ENCODE peak calls at places on chromosome 16, in five cellular contexts. J, M, F, K and H are unnamed samples.

GRCh38 chr16:77603656-77604055 is 118.7 kb upstream of the NUDT7 start:
- DNase-seq in K (peak), M (no peak), F (no peak), J (no peak), H (no peak)

GRCh38 chr16:75820672-75821071 is 94.4 kb upstream of the CPHXL start:
- DNase-seq in K (peak), J (no peak), F (peak), M (no peak), H (no peak)

GRCh38 chr16:59385953-59386352 is 651.8 kb upstream of the GOT2 start:
- DNase-seq in F (no peak), J (peak), M (peak), K (no peak), H (no peak)

GRCh38 chr16:56190903-56191806 is at the start of gene GNAO1:
- DNase-seq in M (peak), F (peak), J (peak), K (peak), H (peak)

GRCh38 chr16:27982184-27982583 is 81.3 kb downstream of the GSG1L start:
- DNase-seq in M (no peak), F (no peak), K (no peak), J (peak), H (no peak)

GRCh38 chr16:3282747-3283524 is at the start of gene ZNF263:
- DNase-seq in K (peak), J (peak), M (peak), F (peak), H (peak)

GRCh38 chr16:2701272-2701671 is 18.8 kb downstream of the PRSS27 start:
- DNase-seq in M (no peak), K (no peak), F (no peak), J (no peak), H (peak)

GRCh38 chr16:57786632-57787518 is 15.4 kb downstream of the KIFC3 start:
- DNase-seq in F (no peak), K (no peak), J (no peak), M (peak), H (peak)

GRCh38 chr16:89921131-89921698 is 1.9 kb upstream of the TUBB3 start:
- DNase-seq in M (no peak), K (peak), F (peak), J (peak), H (no peak)

GRCh38 chr16:48542020-48542473 is 67.9 kb downstream of the N4BP1 start:
- DNase-seq in F (no peak), M (peak), K (peak), J (no peak), H (peak)

GRCh38 chr16:19044781-19045180 is 22.6 kb upstream of the COQ7 start:
- DNase-seq in K (no peak), M (no peak), F (no peak), J (no peak), H (no peak)

GRCh38 chr16:49443576-49443975 is 70.0 kb downstream of the C16orf78 start:
- DNase-seq in F (no peak), J (no peak), M (no peak), K (no peak), H (no peak)

GRCh38 chr16:11534262-11534661 is 52.5 kb downstream of the LITAF start:
- DNase-seq in K (no peak), M (no peak), F (no peak), J (no peak), H (no peak)

GRCh38 chr16:3879887-3880564 is 487 bp downstream of the CREBBP start:
- DNase-seq in F (peak), M (peak), K (peak), J (peak), H (peak)

GRCh38 chr16:19432429-19432828 is 14.7 kb downstream of the TMC5 start:
- DNase-seq in J (no peak), K (peak), F (no peak), M (no peak), H (no peak)

GRCh38 chr16:55759983-55760664 is 72.8 kb downstream of the CES1 start:
- DNase-seq in J (no peak), K (peak), M (no peak), F (peak), H (no peak)

GRCh38 chr16:70342016-70342415 is 4.7 kb upstream of the DDX19A start:
- DNase-seq in M (no peak), F (no peak), J (no peak), K (peak), H (no peak)

GRCh38 chr16:81478876-81479496 is 34.4 kb downstream of the CMIP start:
- DNase-seq in M (no peak), F (no peak), J (no peak), K (no peak), H (no peak)

GRCh38 chr16:70527315-70527996 is 3.8 kb downstream of the SF3B3 start:
- DNase-seq in F (no peak), J (no peak), K (no peak), M (no peak), H (no peak)

GRCh38 chr16:23952128-23953041 is 116.6 kb downstream of the PRKCB start:
- DNase-seq in M (peak), K (no peak), F (no peak), J (no peak), H (no peak)

GRCh38 chr16:69503244-69503643 is 62.5 kb upstream of the NFAT5 start:
- DNase-seq in M (no peak), J (no peak), K (no peak), F (no peak), H (no peak)

GRCh38 chr16:11078812-11079459 is 134.6 kb downstream of the CLEC16A start:
- DNase-seq in J (no peak), M (peak), K (no peak), F (no peak), H (peak)

GRCh38 chr16:50093607-50094570 is 28.1 kb downstream of the HEATR3 start:
- DNase-seq in J (no peak), M (no peak), K (no peak), F (no peak), H (peak)

GRCh38 chr16:20904507-20905079 is 4.0 kb downstream of the LYRM1 start:
- DNase-seq in J (no peak), F (no peak), M (peak), K (no peak), H (no peak)

GRCh38 chr16:46748775-46749705 is 896 bp upstream of the MYLK3 start:
- DNase-seq in J (peak), F (no peak), K (no peak), M (no peak), H (peak)

GRCh38 chr16:90057738-90058173 is 19.4 kb downstream of the PRDM7 start:
- DNase-seq in F (no peak), J (no peak), K (no peak), M (peak), H (no peak)

GRCh38 chr16:57049678-57050077 is 42.7 kb upstream of the CPNE2 start:
- DNase-seq in K (no peak), J (no peak), M (no peak), F (no peak), H (no peak)

GRCh38 chr16:20181386-20181785 is 107.7 kb upstream of the GPR139 start:
- DNase-seq in F (no peak), K (no peak), J (no peak), M (no peak), H (no peak)

GRCh38 chr16:73771676-73772075 is 524.9 kb upstream of the PSMD7 start:
- DNase-seq in M (no peak), K (no peak), J (no peak), F (no peak), H (no peak)

GRCh38 chr16:73771196-73771595 is 525.4 kb upstream of the PSMD7 start:
- DNase-seq in J (no peak), K (no peak), M (no peak), F (no peak), H (no peak)

DNA sequence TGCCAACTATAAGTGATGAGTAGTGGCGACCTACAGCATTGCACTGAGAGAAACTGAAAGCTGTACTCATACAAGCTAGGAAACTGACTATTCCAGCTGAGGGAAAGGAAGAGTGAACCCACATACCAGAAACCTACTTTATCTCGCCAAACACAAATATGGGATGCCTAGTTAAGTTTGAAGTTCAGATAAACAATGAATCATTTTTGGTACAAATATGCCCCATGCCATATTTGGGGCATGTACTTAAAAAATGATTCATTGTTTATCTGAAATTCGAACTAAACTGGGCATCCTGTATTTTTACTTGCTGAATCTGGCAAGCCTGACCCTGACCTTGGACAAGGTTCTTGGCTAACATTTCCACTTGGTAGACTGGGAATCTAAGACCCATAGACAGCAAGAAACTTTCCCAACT is 527.8 kb upstream of the PSMD7 start:
- DNase-seq in K (no peak), F (no peak), J (no peak), M (no peak), H (no peak)
- H3K27ac ChIP-seq in K (no peak), F (no peak), J (no peak), M (no peak), H (no peak)

GRCh38 chr16:67240506-67240905 is 6.8 kb downstream of the FHOD1 start:
- DNase-seq in F (no peak), M (peak), K (no peak), J (no peak), H (no peak)
- H3K27ac ChIP-seq in F (no peak), M (peak), K (no peak), J (no peak), H (peak)

GRCh38 chr16:84319146-84319760 is 24.6 kb downstream of the WFDC1 start:
- DNase-seq in J (no peak), M (no peak), K (no peak), F (no peak), H (no peak)
- H3K27ac ChIP-seq in J (no peak), M (no peak), K (no peak), F (no peak), H (no peak)

GRCh38 chr16:15900357-15900756 is 12.0 kb upstream of the CEP20 start:
- DNase-seq in J (no peak), F (no peak), M (no peak), K (no peak), H (no peak)
- H3K27ac ChIP-seq in J (no peak), F (no peak), M (no peak), K (no peak), H (no peak)

DNA sequence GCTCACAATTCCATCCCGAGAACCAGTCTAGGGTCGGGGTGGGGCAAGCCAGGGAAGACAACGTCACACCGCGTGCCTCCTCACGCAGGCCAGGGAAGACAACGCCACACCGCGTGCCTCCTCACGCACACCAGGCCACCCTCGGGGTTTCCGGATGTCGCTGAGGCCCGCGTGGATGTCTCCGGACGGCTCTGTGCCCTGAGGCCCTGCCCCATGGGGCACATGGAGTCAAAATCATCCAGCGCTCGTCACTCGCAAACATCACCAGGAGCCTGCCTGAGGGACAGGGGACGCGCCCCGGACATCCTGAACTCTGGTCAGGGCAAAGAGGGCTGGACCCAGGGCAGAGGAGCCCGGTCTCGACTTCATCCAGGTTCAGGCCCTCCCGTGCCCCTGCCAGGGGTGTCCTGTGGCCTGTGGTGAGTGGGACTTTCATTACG is 3.7 kb downstream of the TMEM204 start:
- DNase-seq in K (no peak), F (no peak), J (no peak), M (no peak), H (no peak)
- H3K27ac ChIP-seq in K (no peak), F (no peak), J (no peak), M (no peak), H (peak)